ENCODE peak calls at places on chromosome 14, in nine cellular contexts. B, Y, S, K, G, J, M, Z and O are unnamed samples. For H3K36me3, the result is how much of the 10 kb centered on the place peaks cover.

GRCh38 chr14:28762290-28762948 is 4.2 kb upstream of the FOXG1 start:
- DNase-seq in J (no peak), S (no peak), M (no peak), B (no peak), Z (no peak), Y (no peak), K (no peak), G (no peak), O (no peak)

GRCh38 chr14:65472189-65472588 is 59.7 kb downstream of the FUT8 start:
- DNase-seq in J (no peak), Y (peak), M (no peak), G (no peak), B (no peak), Z (no peak), K (no peak), S (no peak), O (no peak)

GRCh38 chr14:37608649-37609048 is 13.2 kb downstream of the TTC6 start:
- DNase-seq in J (no peak), Z (no peak), M (no peak), K (no peak), B (no peak), S (no peak), Y (no peak), G (no peak), O (no peak)

GRCh38 chr14:78933948-78934524 is 763.9 kb downstream of the NRXN3 start:
- DNase-seq in J (no peak), G (no peak), Y (peak), K (no peak), Z (no peak), S (no peak), M (peak), B (peak), O (no peak)

GRCh38 chr14:90969493-90970166 is 90.8 kb downstream of the RPS6KA5 start:
- DNase-seq in K (no peak), B (peak), M (peak), Z (no peak), G (no peak), S (no peak), Y (no peak), J (no peak), O (no peak)

GRCh38 chr14:106134901-106135300 is 608.5 kb downstream of the TMEM121 start:
- DNase-seq in K (no peak), M (no peak), B (no peak), G (no peak), Y (no peak), Z (no peak), J (no peak), S (no peak), O (no peak)

GRCh38 chr14:59454131-59454530 is 11.0 kb downstream of the GPR135 start:
- DNase-seq in Z (no peak), B (no peak), Y (no peak), G (no peak), S (no peak), M (peak), J (no peak), K (no peak), O (peak)

GRCh38 chr14:52876806-52877205 is 74.0 kb downstream of the FERMT2 start:
- DNase-seq in S (no peak), M (no peak), G (no peak), B (no peak), J (no peak), K (no peak), Z (no peak), Y (no peak), O (no peak)

GRCh38 chr14:36931796-36932195 is 240.6 kb downstream of the SLC25A21 start:
- DNase-seq in G (no peak), J (no peak), B (no peak), M (peak), K (no peak), Z (no peak), Y (no peak), S (no peak), O (no peak)

GRCh38 chr14:104641753-104642539 is 37.4 kb upstream of the TMEM179 start:
- DNase-seq in M (no peak), G (no peak), J (no peak), B (no peak), S (no peak), Y (no peak), Z (no peak), K (no peak), O (no peak)

GRCh38 chr14:49954171-49954631 is 61.3 kb downstream of the ARF6 start:
- DNase-seq in Z (no peak), K (no peak), B (no peak), S (no peak), J (no peak), M (peak), G (no peak), Y (no peak), O (no peak)

GRCh38 chr14:34649344-34649743 is 19.4 kb upstream of the SNX6 start:
- DNase-seq in G (no peak), S (no peak), J (no peak), K (no peak), B (no peak), M (peak), Z (no peak), Y (no peak), O (peak)

GRCh38 chr14:32252030-32252670 is 49.1 kb upstream of the RNU6-8 start:
- DNase-seq in B (peak), J (peak), K (no peak), M (peak), Z (no peak), Y (peak), G (peak), S (peak), O (peak)

GRCh38 chr14:35046048-35046750 is at the start of gene FAM177A1:
- DNase-seq in K (peak), M (peak), Y (peak), B (peak), S (peak), G (peak), Z (peak), J (peak), O (peak)

GRCh38 chr14:91872011-91872476 is 4.7 kb upstream of the TC2N start:
- DNase-seq in J (no peak), M (peak), K (no peak), S (peak), Y (no peak), Z (no peak), G (no peak), B (no peak), O (no peak)

GRCh38 chr14:104741803-104742251 is 11.1 kb upstream of the SIVA1 start:
- DNase-seq in K (no peak), J (no peak), G (no peak), Y (no peak), M (no peak), S (no peak), Z (no peak), B (no peak), O (no peak)

GRCh38 chr14:75927564-75928087 is 54.2 kb downstream of the TGFB3 start:
- DNase-seq in M (no peak), Y (no peak), S (no peak), K (no peak), G (no peak), J (no peak), B (no peak), Z (no peak), O (no peak)

GRCh38 chr14:75928587-75929230 is 53.1 kb downstream of the TGFB3 start:
- DNase-seq in Z (no peak), M (peak), B (no peak), G (no peak), K (no peak), Y (peak), S (no peak), J (no peak), O (no peak)

DNA sequence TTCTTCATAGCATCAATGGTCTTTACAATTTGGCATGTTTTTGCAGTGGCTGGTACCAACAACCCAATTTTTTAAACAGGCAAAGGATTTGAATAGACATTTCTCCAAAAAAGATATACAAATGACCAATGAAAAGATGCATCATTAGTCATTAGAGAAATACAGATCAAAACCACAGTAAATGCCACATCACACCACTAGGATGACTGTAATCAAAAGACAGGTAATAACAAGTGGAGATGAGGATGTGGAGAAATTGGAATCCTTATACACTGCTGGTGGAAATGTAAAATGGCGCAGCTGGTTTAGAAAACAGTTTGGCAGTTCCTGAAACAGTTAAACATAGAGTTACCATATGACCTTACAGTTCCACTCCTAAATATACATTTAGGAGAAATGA is 55.4 kb downstream of the TGFB3 start:
- DNase-seq in Z (no peak), G (no peak), J (no peak), K (no peak), Y (no peak), M (no peak), S (no peak), B (no peak), O (no peak)
- H3K36me3 ChIP-seq in Z (under half), G (under half), J (under half), K (under half), Y (under half), M (under half), S (under half), B (under half), O (under half)

GRCh38 chr14:70909788-70910614 is 2.7 kb downstream of the PCNX1 start:
- DNase-seq in Y (peak), M (peak), K (no peak), G (no peak), Z (no peak), J (no peak), S (no peak), B (no peak), O (no peak)
- H3K4me3 ChIP-seq in Y (peak), M (peak), K (peak), G (no peak), Z (peak), J (peak), S (no peak), B (no peak), O (peak)

DNA sequence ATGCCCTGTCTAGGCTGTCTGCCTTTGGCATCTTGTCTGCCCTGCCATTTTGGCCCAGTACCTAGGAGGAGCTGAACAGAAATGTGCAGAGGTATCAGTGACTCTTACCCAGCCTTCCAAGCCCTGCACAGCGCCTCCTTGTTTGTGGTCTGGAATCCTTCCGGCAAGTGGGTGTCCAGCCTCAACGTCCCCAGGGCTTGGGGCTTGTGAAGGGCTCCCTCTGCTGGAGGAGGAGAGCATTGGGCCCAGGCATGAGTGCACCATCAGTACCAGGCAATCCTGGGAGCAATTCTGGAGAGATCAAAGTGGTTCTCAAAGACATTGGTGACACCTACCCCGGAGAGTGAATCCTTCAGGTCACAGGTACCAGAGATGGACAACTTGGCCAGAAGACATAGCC is 2.4 kb upstream of the TCL1B start:
- DNase-seq in G (peak), M (no peak), S (peak), Y (peak), K (no peak), Z (no peak), B (peak), J (no peak), O (no peak)
- TF ChIP-seq CTCF in G (peak), M (no peak), S (no peak), Y (peak), K (no peak), Z (peak), B (peak), J (peak), O (peak)

GRCh38 chr14:88981948-88982347 is 157.5 kb downstream of the TTC8 start:
- DNase-seq in G (no peak), S (no peak), K (no peak), M (no peak), B (no peak), Y (no peak), J (no peak), Z (no peak), O (peak)
- H3K36me3 ChIP-seq in G (under half), S (under half), K (under half), M (under half), B (under half), Y (under half), J (under half), Z (under half), O (under half)

DNA sequence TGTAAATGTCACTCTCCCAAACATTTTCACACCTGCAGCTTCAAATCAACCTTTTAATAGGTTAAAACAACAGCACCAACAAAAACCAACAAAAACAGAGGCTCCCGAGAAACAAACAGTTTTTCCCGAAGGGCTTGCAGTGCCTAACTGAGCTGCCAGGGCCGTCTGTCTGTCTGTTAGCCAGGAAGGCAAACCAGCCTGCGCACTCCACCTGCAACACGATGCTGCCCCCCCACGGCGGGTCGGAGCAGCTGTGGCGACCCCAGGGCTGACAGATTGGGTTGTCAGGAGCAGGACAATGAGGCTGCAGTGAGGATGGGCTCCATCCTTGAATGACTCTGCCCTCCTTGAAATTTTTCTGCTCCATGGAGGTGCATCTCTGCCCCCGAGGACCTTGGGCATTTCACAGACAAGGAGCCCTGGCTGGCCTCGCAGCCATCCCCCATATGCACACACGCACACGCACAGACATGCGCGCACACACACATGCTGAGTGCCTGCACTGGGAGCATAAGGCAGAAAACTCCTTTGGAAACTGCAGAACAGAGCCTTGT is 2.6 kb downstream of the RTL1 start:
- DNase-seq in B (peak), Y (peak), M (no peak), G (no peak), Z (no peak), S (no peak), K (peak), J (no peak), O (no peak)
- H3K4me3 ChIP-seq in B (no peak), Y (no peak), M (no peak), G (no peak), Z (no peak), S (no peak), K (no peak), J (no peak), O (no peak)

GRCh38 chr14:22474730-22475351 is 114.2 kb downstream of the DAD1 start:
- DNase-seq in B (no peak), J (no peak), G (no peak), S (no peak), M (peak), Y (peak), Z (no peak), K (no peak), O (peak)

GRCh38 chr14:22472935-22473854 is 115.8 kb downstream of the DAD1 start:
- DNase-seq in S (peak), K (no peak), J (peak), Z (no peak), G (peak), B (peak), M (peak), Y (peak), O (peak)

GRCh38 chr14:22469541-22470303 is 119.3 kb downstream of the DAD1 start:
- DNase-seq in Y (no peak), Z (no peak), G (no peak), J (no peak), S (no peak), K (no peak), M (peak), B (no peak), O (no peak)

GRCh38 chr14:22472466-22472865 is 116.6 kb downstream of the DAD1 start:
- DNase-seq in S (no peak), Z (no peak), J (no peak), G (no peak), Y (peak), B (no peak), K (no peak), M (no peak), O (no peak)

DNA sequence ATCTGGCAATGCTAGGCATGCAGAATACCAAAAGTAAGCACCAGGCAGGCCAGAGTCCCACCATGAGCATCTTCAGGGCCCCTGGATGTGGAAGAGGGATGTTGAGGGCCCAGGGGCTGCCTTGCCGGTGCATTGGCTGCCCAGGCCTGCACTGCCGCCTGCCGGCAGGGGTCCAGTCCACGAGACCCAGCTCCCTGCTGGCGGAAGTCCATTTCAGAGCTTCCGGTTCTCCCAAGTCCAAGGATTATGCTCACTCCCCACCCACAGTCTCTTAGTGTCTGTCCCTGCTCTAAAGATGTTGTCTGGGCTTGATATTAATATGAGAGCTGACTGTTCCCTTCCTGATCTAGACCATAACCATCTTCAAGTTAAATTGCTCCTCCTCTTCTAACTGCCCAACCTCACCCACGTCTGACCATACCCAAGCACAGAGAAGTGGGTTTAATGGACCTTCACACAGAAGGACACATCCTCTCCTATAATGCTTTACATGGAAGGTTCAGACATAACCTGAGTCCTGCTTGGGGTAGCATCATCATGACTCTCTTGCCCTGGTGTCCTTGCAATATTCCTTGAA is 117.4 kb downstream of the DAD1 start:
- DNase-seq in Z (peak), Y (peak), S (peak), G (no peak), K (peak), B (peak), M (peak), J (no peak), O (peak)
- TF ChIP-seq CTCF in Z (peak), Y (peak), S (no peak), G (no peak), K (peak), B (peak), M (peak), J (peak), O (peak)

GRCh38 chr14:51666831-51667230 is 15.1 kb downstream of the FRMD6 start:
- DNase-seq in S (no peak), K (no peak), B (no peak), Y (no peak), Z (no peak), J (no peak), G (no peak), M (no peak), O (no peak)

GRCh38 chr14:51663783-51664326 is 12.1 kb downstream of the FRMD6 start:
- DNase-seq in Y (no peak), M (no peak), B (no peak), S (no peak), J (no peak), G (no peak), Z (no peak), K (no peak), O (no peak)

GRCh38 chr14:51674294-51675002 is 22.7 kb downstream of the FRMD6 start:
- DNase-seq in S (no peak), Y (no peak), J (no peak), K (no peak), B (no peak), G (no peak), M (no peak), Z (no peak), O (peak)

GRCh38 chr14:51666070-51666469 is 14.4 kb downstream of the FRMD6 start:
- DNase-seq in Z (no peak), M (no peak), K (no peak), G (no peak), J (no peak), B (no peak), Y (no peak), S (no peak), O (no peak)

GRCh38 chr14:51668870-51669269 is 17.2 kb downstream of the FRMD6 start:
- DNase-seq in G (no peak), K (no peak), S (no peak), Z (no peak), B (no peak), Y (no peak), J (no peak), M (no peak), O (no peak)
- H3K36me3 ChIP-seq in G (under half), K (under half), S (under half), Z (under half), B (under half), Y (under half), J (under half), M (under half), O (under half)

GRCh38 chr14:93973607-93974006 is 2.8 kb downstream of the ASB2 start:
- DNase-seq in G (no peak), J (no peak), Y (no peak), S (no peak), B (no peak), K (no peak), M (no peak), Z (no peak), O (no peak)
- H3K4me3 ChIP-seq in G (no peak), J (peak), Y (no peak), S (peak), B (no peak), K (no peak), M (no peak), Z (peak), O (no peak)

DNA sequence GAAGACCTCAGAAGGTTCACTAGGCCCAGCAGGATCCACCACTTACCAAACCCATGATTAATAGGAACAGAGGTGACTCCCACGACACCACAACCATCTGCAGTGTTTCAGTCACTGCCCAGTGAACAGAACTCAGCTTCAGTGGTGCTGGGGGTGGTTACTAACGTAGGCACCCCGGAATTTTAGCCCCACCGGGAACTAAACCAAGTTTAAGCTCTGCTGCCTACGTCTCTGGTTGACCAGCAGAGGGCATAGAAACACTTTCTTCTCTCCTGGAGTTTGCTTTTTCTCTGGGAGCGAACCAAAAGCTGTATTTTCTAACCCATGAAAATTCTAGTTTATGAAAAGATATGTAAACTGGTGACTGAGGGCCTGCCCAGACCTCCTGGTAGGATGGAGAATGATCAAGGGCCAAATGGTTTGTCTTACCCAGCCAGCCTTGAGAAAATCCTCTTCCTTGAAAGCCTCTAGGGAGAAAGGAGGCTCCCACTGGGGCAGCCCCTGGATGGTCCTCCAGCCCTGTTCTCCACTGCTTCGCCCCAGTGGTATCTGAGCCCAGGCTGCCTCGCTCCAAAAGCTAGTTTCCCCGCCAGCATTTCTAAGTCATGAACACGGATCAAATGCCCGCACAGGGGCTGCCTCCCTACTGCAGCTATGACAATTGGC is 379.8 kb downstream of the DPF3 start:
- DNase-seq in S (no peak), Y (peak), K (no peak), J (no peak), Z (no peak), G (peak), B (peak), M (peak), O (no peak)
- TF ChIP-seq CTCF in S (no peak), Y (peak), K (peak), J (peak), Z (peak), G (peak), B (peak), M (peak), O (peak)